ENCODE peak calls at places on chromosomes 1 and 21, in ten cellular contexts. T is effector CD4-positive, alpha-beta T cell; Y is epithelial cell of esophagus; W is ovary; B is EL; K is WERI-Rb-1; L is osteoblast; U is bronchial epithelial cell; A is HEK293T; N is non-pigmented ciliary epithelial cell. G is an unnamed sample.

GRCh38 chr1:228410015-228410414 is 3.4 kb upstream of the TRIM11 start:
- DNase-seq in T (no peak), Y (peak), W (no peak), B (peak), K (no peak), L (peak), U (peak), A (no peak), N (no peak), G (no peak)

GRCh38 chr1:165896277-165896676 is 68.9 kb downstream of the UCK2 start:
- DNase-seq in T (no peak), Y (peak), W (no peak), B (peak), K (peak), L (peak), U (peak), A (no peak), N (peak), G (peak)

GRCh38 chr1:9542425-9542824 is 3.2 kb downstream of the SLC25A33 start:
- DNase-seq in T (no peak), Y (peak), W (no peak), B (peak), K (no peak), L (peak), U (no peak), A (no peak), N (no peak), G (peak)

GRCh38 chr1:53621144-53621543 is 117.8 kb downstream of the GLIS1 start:
- DNase-seq in T (no peak), Y (no peak), W (no peak), B (no peak), K (no peak), L (no peak), U (no peak), A (no peak), N (no peak), G (no peak)

GRCh38 chr21:16124397-16125130 is 394.8 kb downstream of the USP25 start:
- DNase-seq in T (no peak), Y (peak), W (no peak), B (peak), K (no peak), L (peak), U (peak), A (no peak), N (peak), G (peak)

GRCh38 chr1:1137256-1138045 is 21.6 kb upstream of the C1orf159 start:
- DNase-seq in T (peak), Y (no peak), W (no peak), B (no peak), K (no peak), L (no peak), U (no peak), A (no peak), N (no peak), G (no peak)

GRCh38 chr1:184228558-184228957 is 158.3 kb upstream of the C1orf21 start:
- DNase-seq in T (no peak), Y (no peak), W (no peak), B (no peak), K (no peak), L (no peak), U (no peak), A (no peak), N (no peak), G (no peak)

GRCh38 chr21:33844104-33844889 is 71.3 kb downstream of the ATP5PO start:
- DNase-seq in T (no peak), Y (peak), W (no peak), B (peak), K (no peak), L (no peak), U (no peak), A (no peak), N (no peak), G (no peak)

GRCh38 chr1:235759336-235759735 is 107.4 kb downstream of the LYST start:
- DNase-seq in T (no peak), Y (no peak), W (no peak), B (no peak), K (no peak), L (no peak), U (no peak), A (no peak), N (no peak), G (no peak)

GRCh38 chr1:196651637-196652215 is at the start of gene CFH:
- DNase-seq in T (no peak), Y (peak), W (no peak), B (peak), K (no peak), L (peak), U (peak), A (no peak), N (peak), G (peak)

GRCh38 chr1:202310071-202310725 is 31.5 kb downstream of the UBE2T start:
- DNase-seq in T (no peak), Y (no peak), W (no peak), B (no peak), K (no peak), L (no peak), U (no peak), A (no peak), N (no peak), G (no peak)

GRCh38 chr21:36260030-36260787 is 59.8 kb upstream of the MORC3 start:
- DNase-seq in T (peak), Y (peak), W (no peak), B (peak), K (no peak), L (peak), U (peak), A (peak), N (no peak), G (peak)

GRCh38 chr21:28738305-28738704 is 254.4 kb downstream of the LTN1 start:
- DNase-seq in T (no peak), Y (no peak), W (no peak), B (no peak), K (no peak), L (no peak), U (no peak), A (no peak), N (no peak), G (no peak)

GRCh38 chr1:11977625-11978024 is 2.6 kb upstream of the MFN2 start:
- DNase-seq in T (no peak), Y (no peak), W (no peak), B (peak), K (no peak), L (peak), U (no peak), A (no peak), N (no peak), G (no peak)

GRCh38 chr1:21261551-21262281 is 28.5 kb downstream of the ECE1 start:
- DNase-seq in T (no peak), Y (peak), W (no peak), B (peak), K (no peak), L (peak), U (peak), A (no peak), N (peak), G (peak)

GRCh38 chr21:39314155-39315027 is 959 bp upstream of the BRWD1 start:
- DNase-seq in T (peak), Y (peak), W (no peak), B (peak), K (no peak), L (peak), U (peak), A (peak), N (peak), G (peak)

GRCh38 chr1:64745181-64745985 is 508 bp downstream of the RAVER2 start:
- DNase-seq in T (peak), Y (peak), W (peak), B (peak), K (peak), L (peak), U (peak), A (peak), N (no peak), G (peak)

GRCh38 chr1:60298290-60298689 is 224.7 kb upstream of the C1orf87 start:
- DNase-seq in T (no peak), Y (peak), W (no peak), B (no peak), K (no peak), L (no peak), U (peak), A (no peak), N (no peak), G (no peak)

GRCh38 chr1:115013792-115014191 is 15.8 kb upstream of the TSHB start:
- DNase-seq in T (no peak), Y (no peak), W (no peak), B (no peak), K (no peak), L (no peak), U (no peak), A (no peak), N (no peak), G (no peak)

GRCh38 chr1:38489844-38490270 is 369.7 kb downstream of the RRAGC start:
- DNase-seq in T (peak), Y (peak), W (no peak), B (peak), K (peak), L (no peak), U (peak), A (peak), N (no peak), G (peak)

GRCh38 chr21:42652527-42653491 is 612 bp upstream of the PDE9A start:
- DNase-seq in T (no peak), Y (no peak), W (peak), B (peak), K (peak), L (peak), U (no peak), A (peak), N (no peak), G (peak)

GRCh38 chr1:30088594-30089556 is 634.5 kb downstream of the MATN1 start:
- DNase-seq in T (no peak), Y (no peak), W (no peak), B (no peak), K (peak), L (peak), U (no peak), A (peak), N (no peak), G (peak)

GRCh38 chr1:43279666-43280065 is 5.7 kb downstream of the C1orf210 start:
- DNase-seq in T (no peak), Y (no peak), W (no peak), B (no peak), K (no peak), L (no peak), U (no peak), A (no peak), N (no peak), G (no peak)

GRCh38 chr21:31888936-31889371 is 16.1 kb downstream of the HUNK start:
- DNase-seq in T (no peak), Y (peak), W (no peak), B (no peak), K (no peak), L (no peak), U (peak), A (no peak), N (no peak), G (peak)

GRCh38 chr1:3249846-3250501 is 181.0 kb downstream of the PRDM16 start:
- DNase-seq in T (no peak), Y (no peak), W (no peak), B (no peak), K (peak), L (no peak), U (no peak), A (peak), N (no peak), G (no peak)

GRCh38 chr1:89277725-89278124 is 5.1 kb upstream of the GBP5 start:
- DNase-seq in T (no peak), Y (peak), W (no peak), B (no peak), K (no peak), L (no peak), U (peak), A (no peak), N (no peak), G (no peak)

GRCh38 chr1:176896216-176896615 is 268.3 kb downstream of the ASTN1 start:
- DNase-seq in T (no peak), Y (peak), W (no peak), B (no peak), K (no peak), L (no peak), U (peak), A (no peak), N (no peak), G (no peak)

GRCh38 chr1:78840447-78841251 is 165.9 kb downstream of the ADGRL4 start:
- DNase-seq in T (no peak), Y (peak), W (no peak), B (peak), K (peak), L (peak), U (peak), A (peak), N (no peak), G (peak)

GRCh38 chr1:170410391-170411146 is 121.4 kb upstream of the GORAB start:
- DNase-seq in T (no peak), Y (peak), W (no peak), B (peak), K (no peak), L (no peak), U (peak), A (no peak), N (peak), G (no peak)